ENCODE peak calls at places on chromosome 17, in seven cellular contexts. H, V, O, X, Q, Y and R are unnamed samples.

GRCh38 chr17:8463089-8463488 is 27.4 kb downstream of the NDEL1 start:
- DNase-seq in O (no peak), Q (no peak), V (no peak), Y (no peak), H (no peak), X (no peak), R (no peak)

GRCh38 chr17:4232168-4232813 is 31.5 kb downstream of the ANKFY1 start:
- DNase-seq in V (no peak), X (no peak), Q (no peak), Y (no peak), O (no peak), H (no peak), R (no peak)

GRCh38 chr17:4005296-4006164 is 41.3 kb upstream of the ATP2A3 start:
- DNase-seq in H (no peak), Y (no peak), V (no peak), X (no peak), O (no peak), Q (no peak), R (no peak)

GRCh38 chr17:18224428-18225120 is 861 bp upstream of the LLGL1 start:
- DNase-seq in Y (no peak), O (no peak), Q (no peak), X (no peak), V (no peak), H (peak), R (no peak)

GRCh38 chr17:71405101-71405500 is 715.7 kb upstream of the SOX9 start:
- DNase-seq in Q (peak), Y (no peak), V (no peak), X (no peak), H (no peak), O (no peak), R (no peak)

GRCh38 chr17:49020609-49021008 is 23.4 kb downstream of the IGF2BP1 start:
- DNase-seq in Y (no peak), V (no peak), H (no peak), O (no peak), X (no peak), Q (no peak), R (no peak)

GRCh38 chr17:57009737-57010445 is 32.0 kb downstream of the SCPEP1 start:
- DNase-seq in H (peak), Y (peak), X (peak), O (no peak), Q (peak), V (no peak), R (no peak)

GRCh38 chr17:14434506-14434905 is 133.6 kb downstream of the HS3ST3B1 start:
- DNase-seq in X (no peak), O (no peak), V (no peak), Y (no peak), H (no peak), Q (no peak), R (no peak)

GRCh38 chr17:76079577-76080206 is 710 bp downstream of the ZACN start:
- DNase-seq in H (no peak), V (no peak), O (peak), Q (no peak), Y (no peak), X (no peak), R (no peak)

GRCh38 chr17:45019177-45019711 is 32.2 kb downstream of the DCAKD start:
- DNase-seq in X (peak), H (peak), Y (peak), V (no peak), O (no peak), Q (peak), R (no peak)

GRCh38 chr17:44204453-44204882 is 4.8 kb upstream of the ATXN7L3 start:
- DNase-seq in Y (no peak), H (no peak), X (peak), Q (peak), O (no peak), V (no peak), R (no peak)

GRCh38 chr17:48483471-48484131 is 47.2 kb downstream of the HOXB1 start:
- DNase-seq in Q (peak), Y (no peak), O (peak), X (peak), V (no peak), H (no peak), R (no peak)

GRCh38 chr17:80503031-80503430 is 26.6 kb upstream of the NPTX1 start:
- DNase-seq in Y (no peak), X (no peak), H (no peak), V (no peak), Q (no peak), O (no peak), R (no peak)

GRCh38 chr17:58991718-58992331 is 114.9 kb downstream of the TRIM37 start:
- DNase-seq in H (no peak), X (peak), Y (no peak), O (no peak), Q (no peak), V (no peak), R (no peak)

GRCh38 chr17:65723356-65723928 is 162.0 kb upstream of the AXIN2 start:
- DNase-seq in Q (no peak), Y (no peak), H (no peak), V (no peak), O (no peak), X (no peak), R (no peak)

GRCh38 chr17:19569785-19570496 is 36.3 kb downstream of the SLC47A1 start:
- DNase-seq in X (peak), O (no peak), Y (no peak), H (no peak), V (no peak), Q (no peak), R (no peak)

GRCh38 chr17:1312261-1312870 is 32.9 kb downstream of the TRARG1 start:
- DNase-seq in O (no peak), Q (no peak), X (no peak), V (no peak), Y (no peak), H (peak), R (no peak)

GRCh38 chr17:17400070-17400469 is 76.7 kb upstream of the MED9 start:
- DNase-seq in Q (no peak), H (no peak), V (no peak), X (no peak), Y (no peak), O (no peak), R (no peak)

GRCh38 chr17:63542218-63542545 is 8.1 kb upstream of the DCAF7 start:
- DNase-seq in X (no peak), Q (no peak), O (no peak), H (no peak), V (no peak), Y (no peak), R (no peak)

GRCh38 chr17:78266231-78266631 is 34.8 kb downstream of the TMEM235 start:
- DNase-seq in X (no peak), V (no peak), H (no peak), Q (no peak), O (no peak), Y (peak), R (no peak)

GRCh38 chr17:78147315-78147998 is 1.3 kb downstream of the C17orf99 start:
- DNase-seq in O (no peak), V (no peak), H (no peak), X (no peak), Y (peak), Q (no peak), R (no peak)

GRCh38 chr17:75273968-75274708 is 3.1 kb upstream of the MIF4GD start:
- DNase-seq in H (no peak), X (peak), O (no peak), V (no peak), Q (peak), Y (no peak), R (no peak)

GRCh38 chr17:33651631-33652030 is 358.5 kb upstream of the ASIC2 start:
- DNase-seq in Q (no peak), X (no peak), O (no peak), Y (no peak), V (no peak), H (no peak), R (no peak)

GRCh38 chr17:72565006-72565405 is 444.2 kb downstream of the SOX9 start:
- DNase-seq in H (no peak), Y (no peak), X (no peak), Q (no peak), O (no peak), V (no peak), R (no peak)

GRCh38 chr17:51029568-51030463 is 90.9 kb downstream of the SPAG9 start:
- DNase-seq in V (no peak), H (no peak), Q (no peak), O (no peak), X (peak), Y (no peak), R (no peak)

GRCh38 chr17:8153550-8153956 is 1.3 kb upstream of the PER1 start:
- DNase-seq in Q (peak), Y (peak), X (peak), O (peak), V (peak), H (no peak), R (peak)

GRCh38 chr17:4074831-4075495 is 67.9 kb downstream of the ZZEF1 start:
- DNase-seq in Y (peak), Q (peak), O (no peak), X (peak), V (no peak), H (peak), R (no peak)

GRCh38 chr17:12099412-12099811 is 78.7 kb downstream of the MAP2K4 start:
- DNase-seq in X (no peak), Q (no peak), Y (no peak), O (no peak), V (no peak), H (no peak), R (no peak)